ENCODE peak calls at places on chromosomes 6 and 20, in five cellular contexts. B is COR-L47, O is WERI-Rb-1, M is caudate nucleus, A is left ventricle myocardium inferior. Q is an unnamed sample.

GRCh38 chr20:10342152-10342551 is 91.9 kb downstream of the MKKS start:
- DNase-seq in B (no peak), O (no peak), M (no peak), A (no peak), Q (no peak)

GRCh38 chr6:141484726-141485125 is 648.0 kb upstream of the GJE1 start:
- DNase-seq in B (no peak), O (no peak), M (no peak), A (no peak), Q (peak)

GRCh38 chr6:78749326-78749725 is 118.0 kb upstream of the IRAK1BP1 start:
- DNase-seq in B (no peak), O (no peak), M (no peak), A (no peak), Q (no peak)

GRCh38 chr6:111894272-111894671 is 21.0 kb upstream of the FYN start:
- DNase-seq in B (no peak), O (no peak), M (no peak), A (no peak), Q (no peak)

GRCh38 chr6:149900620-149901443 is 2.9 kb upstream of the RAET1E start:
- DNase-seq in B (no peak), O (no peak), M (no peak), A (no peak), Q (no peak)

GRCh38 chr6:160455484-160456213 is 107.5 kb downstream of the SLC22A3 start:
- DNase-seq in B (no peak), O (peak), M (no peak), A (peak), Q (peak)

GRCh38 chr6:19261642-19262041 is 575.5 kb upstream of the ID4 start:
- DNase-seq in B (no peak), O (no peak), M (no peak), A (no peak), Q (no peak)

GRCh38 chr6:26217714-26218075 is 130.5 kb downstream of the HFE start:
- DNase-seq in B (no peak), O (no peak), M (no peak), A (no peak), Q (no peak)

GRCh38 chr6:28580484-28580883 is 54.8 kb downstream of the GPX5 start:
- DNase-seq in B (peak), O (no peak), M (no peak), A (no peak), Q (no peak)

GRCh38 chr6:12523726-12524125 is 192.8 kb upstream of the PHACTR1 start:
- DNase-seq in B (no peak), O (no peak), M (no peak), A (no peak), Q (no peak)

GRCh38 chr6:167141667-167142432 is 15.9 kb downstream of the GPR31 start:
- DNase-seq in B (peak), O (peak), M (no peak), A (peak), Q (no peak)

GRCh38 chr6:166532302-166532701 is 54.2 kb downstream of the RAMACL start:
- DNase-seq in B (no peak), O (no peak), M (no peak), A (no peak), Q (no peak)

GRCh38 chr6:161361529-161361928 is 87.7 kb upstream of the AGPAT4 start:
- DNase-seq in B (no peak), O (no peak), M (no peak), A (no peak), Q (no peak)

GRCh38 chr20:58787211-58788067 is 63.3 kb downstream of the GNAS-AS1 start:
- DNase-seq in B (no peak), O (no peak), M (no peak), A (no peak), Q (no peak)

GRCh38 chr20:34705008-34705382 is 851 bp downstream of the TP53INP2 start:
- DNase-seq in B (no peak), O (no peak), M (no peak), A (no peak), Q (no peak)

GRCh38 chr20:62685781-62686555 is 22.7 kb upstream of the NTSR1 start:
- DNase-seq in B (peak), O (peak), M (no peak), A (peak), Q (no peak)

GRCh38 chr6:75204959-75205775 is 686 bp downstream of the COL12A1 start:
- DNase-seq in B (no peak), O (no peak), M (no peak), A (no peak), Q (no peak)

GRCh38 chr6:33790910-33791309 is 2.0 kb upstream of the LEMD2 start:
- DNase-seq in B (no peak), O (no peak), M (no peak), A (no peak), Q (no peak)

GRCh38 chr6:66340736-66341135 is 633.7 kb upstream of the EYS start:
- DNase-seq in B (no peak), O (no peak), M (no peak), A (no peak), Q (no peak)

GRCh38 chr6:83574783-83575182 is 62.4 kb downstream of the PRSS35 start:
- DNase-seq in B (no peak), O (no peak), M (no peak), A (no peak), Q (no peak)

GRCh38 chr6:55449219-55449618 is 122.0 kb downstream of the GFRAL start:
- DNase-seq in B (no peak), O (peak), M (no peak), A (no peak), Q (no peak)

GRCh38 chr6:15243994-15244604 is 1.8 kb upstream of the JARID2 start:
- DNase-seq in B (no peak), O (no peak), M (no peak), A (no peak), Q (no peak)

GRCh38 chr6:93992976-93993375 is 573.6 kb upstream of the EPHA7 start:
- DNase-seq in B (no peak), O (no peak), M (no peak), A (no peak), Q (no peak)

GRCh38 chr6:137076277-137077068 is 31.7 kb upstream of the IL20RA start:
- DNase-seq in B (peak), O (peak), M (no peak), A (peak), Q (peak)

GRCh38 chr6:135096403-135097130 is 41.9 kb upstream of the HBS1L start:
- DNase-seq in B (peak), O (no peak), M (no peak), A (no peak), Q (no peak)

GRCh38 chr20:3783068-3783489 is 1.8 kb upstream of the SPEF1 start:
- DNase-seq in B (no peak), O (no peak), M (no peak), A (no peak), Q (no peak)

GRCh38 chr20:43925786-43926185 is 11.1 kb downstream of the TOX2 start:
- DNase-seq in B (no peak), O (no peak), M (no peak), A (peak), Q (no peak)

GRCh38 chr6:127464881-127465459 is 5.8 kb upstream of the KIAA0408 start:
- DNase-seq in B (peak), O (peak), M (no peak), A (peak), Q (peak)

Q was measured in effector memory CD4-positive, alpha-beta T cell.